ENCODE peak calls at places on chromosomes 2 and 18, in seven cellular contexts. W is cardiac muscle cell, T is astrocyte, D is fibroblast of pulmonary artery, B is MM.1S, L is GM12865, U is GM23338. S is an unnamed sample.

GRCh38 chr2:234502285-234502918 is 5.5 kb upstream of the ARL4C start:
- DNase-seq in B (no peak), U (no peak), W (peak), D (peak), T (peak), L (no peak), S (peak)

GRCh38 chr2:2013476-2013875 is 269.2 kb upstream of the PXDN start:
- DNase-seq in U (no peak), W (no peak), D (no peak), L (no peak), T (no peak), B (no peak), S (no peak)

GRCh38 chr2:231685349-231686191 is 22.8 kb upstream of the PTMA start:
- DNase-seq in L (no peak), U (peak), T (no peak), D (no peak), W (no peak), B (no peak), S (no peak)

GRCh38 chr2:235472443-235472842 is 21.4 kb upstream of the AGAP1 start:
- DNase-seq in D (no peak), W (no peak), T (no peak), U (no peak), B (no peak), L (no peak), S (no peak)

GRCh38 chr2:206558492-206558891 is 83.8 kb upstream of the FAM237A start:
- DNase-seq in D (peak), U (no peak), W (peak), B (peak), T (no peak), L (peak), S (peak)

GRCh38 chr18:13616525-13617035 is 109.8 kb downstream of the FAM210A start:
- DNase-seq in T (no peak), B (no peak), W (no peak), L (peak), U (no peak), D (no peak), S (no peak)

GRCh38 chr2:55888941-55889340 is 34.6 kb downstream of the EFEMP1 start:
- DNase-seq in T (peak), U (no peak), W (peak), D (no peak), B (no peak), L (no peak), S (no peak)

GRCh38 chr18:48835745-48836191 is 115.0 kb downstream of the SMAD7 start:
- DNase-seq in L (no peak), W (no peak), T (no peak), B (no peak), D (no peak), U (no peak), S (no peak)

GRCh38 chr2:41933585-41934322 is 114.1 kb upstream of the PKDCC start:
- DNase-seq in W (peak), T (peak), U (no peak), L (peak), D (peak), B (peak), S (peak)

GRCh38 chr18:23494992-23495391 is 8.3 kb upstream of the RMC1 start:
- DNase-seq in U (no peak), T (no peak), B (no peak), W (no peak), D (no peak), L (no peak), S (no peak)

GRCh38 chr2:42878581-42878980 is 86.2 kb upstream of the HAAO start:
- DNase-seq in D (no peak), W (no peak), U (no peak), T (peak), L (peak), B (no peak), S (no peak)

GRCh38 chr2:81324046-81324445 is 1019.5 kb upstream of the LRRTM1 start:
- DNase-seq in U (peak), D (peak), T (no peak), B (peak), L (peak), W (peak), S (no peak)

GRCh38 chr2:126370208-126370607 is 285.8 kb upstream of the GYPC start:
- DNase-seq in D (peak), B (no peak), L (no peak), T (no peak), W (peak), U (no peak), S (no peak)

GRCh38 chr18:79361766-79362522 is 33.8 kb upstream of the NFATC1 start:
- DNase-seq in D (peak), W (no peak), T (peak), L (no peak), U (no peak), B (no peak), S (peak)

GRCh38 chr2:232116839-232117238 is 155.3 kb downstream of the DIS3L2 start:
- DNase-seq in D (no peak), T (no peak), B (no peak), U (no peak), W (no peak), L (no peak), S (no peak)

GRCh38 chr2:73291093-73291460 is 2.3 kb downstream of the EGR4 start:
- DNase-seq in T (peak), D (peak), L (peak), W (peak), U (peak), B (peak), S (peak)
- H3K4me3 ChIP-seq in T (no peak), D (peak), L (no peak), W (peak), U (peak), B (no peak), S (peak)

DNA sequence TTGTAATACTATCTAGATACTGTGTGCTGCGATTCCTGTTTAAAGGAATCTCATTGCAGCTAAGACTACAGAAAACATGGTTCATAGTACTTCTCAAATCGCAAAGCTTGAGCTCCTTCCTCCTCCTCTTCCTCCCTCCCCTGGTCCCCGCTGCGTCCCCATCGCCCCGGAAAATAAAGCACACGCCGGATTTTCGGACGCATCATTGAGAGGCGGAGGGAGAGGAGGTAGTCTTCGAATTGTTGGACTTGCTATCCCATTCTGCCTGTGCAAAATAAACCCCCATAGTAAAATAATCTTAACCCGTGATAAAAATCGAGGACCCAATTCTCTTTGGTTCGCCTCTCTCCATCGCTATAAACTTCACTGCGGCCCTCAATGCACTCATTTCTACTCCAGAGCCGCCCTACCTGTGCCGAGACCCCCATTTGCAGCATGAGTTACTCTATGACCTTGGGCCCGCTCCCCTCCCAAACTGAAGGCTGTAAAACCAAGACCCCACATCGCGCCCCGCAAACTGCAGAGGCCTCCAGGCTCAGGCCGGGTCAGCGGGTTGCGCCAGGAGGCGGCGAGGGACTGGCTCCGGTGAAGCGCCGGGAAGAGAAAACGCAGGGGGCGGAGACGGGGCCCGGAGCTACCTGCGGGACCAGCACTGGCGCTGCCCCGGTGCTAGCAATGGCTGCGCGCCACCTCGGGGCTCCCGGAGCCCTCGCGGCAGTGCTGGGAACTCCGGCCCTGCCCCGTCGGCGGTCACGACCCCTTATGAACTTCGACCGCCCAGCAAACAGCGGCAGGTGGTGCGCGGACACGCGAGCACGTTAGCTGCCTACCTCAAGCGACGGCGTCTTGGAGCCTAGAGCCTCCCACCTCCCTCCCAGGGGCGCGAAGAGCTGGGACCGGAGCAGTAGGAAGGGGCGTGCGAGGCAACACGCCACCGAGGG is 649 bp downstream of the ESCO1 start:
- DNase-seq in B (peak), L (peak), D (peak), W (peak), U (peak), T (no peak), S (peak)
- TF ChIP-seq CTCF in B (peak), L (peak), D (no peak), W (no peak), U (peak), T (no peak), S (peak)

GRCh38 chr2:181649436-181649979 is 7.4 kb downstream of the CERKL start:
- DNase-seq in U (no peak), B (no peak), D (no peak), W (no peak), L (no peak), T (no peak), S (no peak)
- H3K4me3 ChIP-seq in U (no peak), B (no peak), D (no peak), W (no peak), L (no peak), T (no peak), S (no peak)

GRCh38 chr2:96144481-96145027 is 686 bp downstream of the DUSP2 start:
- DNase-seq in B (peak), W (no peak), D (no peak), L (peak), U (peak), T (no peak), S (no peak)

GRCh38 chr2:96142217-96143113 is 2.8 kb downstream of the DUSP2 start:
- DNase-seq in D (no peak), W (no peak), U (peak), B (no peak), T (no peak), L (peak), S (no peak)

GRCh38 chr2:96145028-96145939 is at the start of gene DUSP2:
- DNase-seq in D (peak), L (peak), T (peak), U (peak), B (peak), W (peak), S (peak)

GRCh38 chr2:96143231-96143847 is 1.9 kb downstream of the DUSP2 start:
- DNase-seq in U (no peak), L (no peak), T (no peak), D (no peak), B (no peak), W (no peak), S (no peak)

DNA sequence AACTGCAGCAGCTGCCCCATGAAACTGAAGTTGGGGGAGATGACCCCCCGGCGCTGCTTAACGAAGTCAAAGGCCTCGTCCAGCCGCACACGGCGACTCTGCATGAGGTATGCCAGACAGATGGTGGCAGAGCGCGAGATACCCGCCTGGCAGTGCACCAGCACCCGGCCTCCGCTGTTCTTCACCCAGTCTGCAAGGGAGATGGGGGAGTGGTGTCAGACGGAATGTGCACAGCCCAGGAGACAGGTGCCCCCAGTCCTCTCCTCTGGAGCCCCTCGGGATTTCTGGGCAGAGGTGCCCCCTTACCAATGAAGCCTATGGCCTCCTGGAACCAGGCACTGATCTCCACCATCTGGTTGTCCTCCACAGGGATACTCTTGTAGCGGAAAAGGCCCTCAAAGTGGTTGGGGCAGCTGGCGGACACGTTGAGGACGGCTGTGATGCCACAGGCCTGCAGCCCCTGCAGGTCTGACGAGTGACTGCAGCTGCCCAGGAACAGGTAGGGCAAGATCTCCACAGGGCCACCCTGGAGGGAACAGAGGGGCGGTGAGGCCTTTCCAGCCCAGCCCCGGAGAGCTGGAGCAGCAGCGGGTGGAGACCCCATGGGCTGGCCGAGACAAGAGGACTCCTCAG is 1.3 kb downstream of the DUSP2 start:
- DNase-seq in W (no peak), L (peak), D (no peak), U (peak), T (no peak), B (no peak), S (no peak)
- TF ChIP-seq CTCF in W (no peak), L (peak), D (no peak), U (peak), T (no peak), B (no peak), S (no peak)